ENCODE peak calls at places on chromosomes 7 and 10, in seven cellular contexts. Y is SK-N-SH, K is H1, R is GM12878, X is HepG2, L is GM12892, T is K562. I is an unnamed sample.

GRCh38 chr7:50531928-50532327 is 33.3 kb downstream of the DDC start:
- DNase-seq in K (no peak), Y (peak; percentile 74), L (no peak), T (no peak), R (no peak), X (no peak), I (no peak)

GRCh38 chr10:5449823-5450222 is 37.5 kb downstream of the NET1 start:
- DNase-seq in Y (no peak), K (no peak), L (no peak), T (peak; percentile 39), X (peak; percentile 68), R (no peak), I (no peak)

GRCh38 chr10:110901954-110902819 is 16.8 kb downstream of the BBIP1 start:
- DNase-seq in R (no peak), K (no peak), L (no peak), X (no peak), Y (no peak), T (peak; percentile 16), I (no peak)

GRCh38 chr10:23702977-23703414 is 264.1 kb downstream of the OTUD1 start:
- DNase-seq in R (no peak), Y (peak; percentile 65), L (peak; percentile 27), T (peak; percentile 17), X (peak; percentile 58), K (peak; percentile 68), I (peak; percentile 23)

GRCh38 chr10:133465191-133465949 is 11.6 kb downstream of the SCART1 start:
- DNase-seq in X (no peak), Y (no peak), T (no peak), R (no peak), L (no peak), K (no peak), I (no peak)

GRCh38 chr10:68330852-68331454 is 911 bp upstream of the HNRNPH3 start:
- DNase-seq in K (no peak), X (no peak), L (no peak), Y (no peak), T (no peak), R (no peak), I (no peak)

GRCh38 chr10:14879055-14879800 is 562 bp downstream of the SUV39H2 start:
- DNase-seq in K (no peak), L (peak; percentile 34), R (no peak), X (peak; percentile 9), T (no peak), Y (no peak), I (peak; percentile 27)

GRCh38 chr7:12315049-12315448 is 88.6 kb downstream of the VWDE start:
- DNase-seq in R (no peak), K (no peak), Y (no peak), X (no peak), T (no peak), L (no peak), I (no peak)

GRCh38 chr10:84397735-84398144 is 69.4 kb downstream of the CCSER2 start:
- DNase-seq in K (no peak), X (no peak), T (no peak), L (no peak), Y (no peak), R (no peak), I (no peak)

GRCh38 chr10:109866995-109867635 is 56.2 kb downstream of the XPNPEP1 start:
- DNase-seq in X (no peak), R (no peak), Y (no peak), T (no peak), L (no peak), K (no peak), I (no peak)

GRCh38 chr10:3220853-3221252 is 48.3 kb upstream of the PITRM1 start:
- DNase-seq in L (no peak), Y (no peak), K (no peak), X (no peak), T (no peak), R (no peak), I (no peak)

GRCh38 chr7:57210212-57210611 is 78.0 kb upstream of the ZNF479 start:
- DNase-seq in Y (no peak), K (no peak), L (no peak), X (no peak), R (no peak), T (no peak), I (no peak)

GRCh38 chr10:79400567-79401004 is 44.8 kb downstream of the ZCCHC24 start:
- DNase-seq in Y (peak; percentile 78), T (peak; percentile 86), X (peak; percentile 37), R (no peak), L (peak; percentile 74), K (peak; percentile 89), I (peak; percentile 84)

GRCh38 chr7:132402751-132403245 is 173.5 kb downstream of the PLXNA4 start:
- DNase-seq in X (no peak), R (no peak), K (no peak), L (no peak), T (no peak), Y (no peak), I (no peak)

GRCh38 chr10:6221971-6222751 is 19.4 kb downstream of the PFKFB3 start:
- DNase-seq in L (no peak), X (peak; percentile 59), Y (peak; percentile 67), K (no peak), R (no peak), T (no peak), I (no peak)

GRCh38 chr10:50554995-50555568 is 68.7 kb downstream of the SGMS1 start:
- DNase-seq in T (peak; percentile 71), Y (no peak), R (no peak), L (no peak), K (no peak), X (no peak), I (no peak)

GRCh38 chr10:63667596-63667995 is 146.4 kb downstream of the REEP3 start:
- DNase-seq in K (no peak), L (no peak), Y (no peak), T (no peak), R (no peak), X (no peak), I (no peak)

GRCh38 chr10:63665765-63666164 is 144.6 kb downstream of the REEP3 start:
- DNase-seq in K (no peak), L (no peak), R (no peak), Y (no peak), X (no peak), T (no peak), I (no peak)

GRCh38 chr10:63664341-63664885 is 143.2 kb downstream of the REEP3 start:
- DNase-seq in Y (no peak), X (no peak), R (no peak), L (no peak), K (no peak), T (no peak), I (no peak)

GRCh38 chr10:63668081-63668480 is 146.9 kb downstream of the REEP3 start:
- DNase-seq in T (no peak), Y (no peak), X (no peak), K (no peak), R (no peak), L (no peak), I (no peak)

DNA sequence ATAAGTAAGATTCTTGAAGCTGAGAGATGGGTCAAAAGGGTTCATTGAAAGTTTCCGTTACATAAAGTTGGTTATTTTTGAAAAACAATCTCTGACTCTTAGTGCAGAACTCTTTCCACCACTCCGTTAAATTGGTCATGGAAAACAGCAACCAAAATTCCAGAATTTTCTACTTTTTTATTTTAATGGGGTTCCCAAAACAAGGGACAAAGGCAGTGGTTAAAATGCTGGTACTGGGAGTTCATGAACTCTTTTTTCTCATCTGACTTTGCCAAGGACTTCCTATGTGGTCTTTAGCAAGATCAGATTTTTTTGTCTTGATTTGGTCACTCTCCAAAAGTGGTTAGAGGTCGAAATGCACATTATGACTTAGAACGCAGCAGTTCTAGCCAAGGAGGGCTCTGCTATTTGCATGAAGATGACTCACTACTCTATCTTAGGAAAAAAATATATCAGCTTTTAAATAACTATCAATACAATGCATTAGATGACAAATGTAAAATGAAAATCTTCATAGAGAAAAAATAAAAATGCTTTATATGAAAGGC is 145.7 kb downstream of the REEP3 start:
- DNase-seq in K (no peak), X (no peak), R (peak; percentile 15), Y (no peak), T (no peak), L (peak; percentile 27), I (peak; percentile 20)
- TF ChIP-seq TAF1 in K (no peak), X (no peak), R (no peak), Y (no peak), T (no peak), L (no peak), I (no peak)

GRCh38 chr7:82945480-82945879 is 217.2 kb downstream of the PCLO start:
- DNase-seq in K (no peak), R (no peak), Y (no peak), L (no peak), T (no peak), X (no peak), I (no peak)
- TF ChIP-seq TAF1 in K (no peak), R (no peak), Y (no peak), L (no peak), T (no peak), X (no peak), I (no peak)

GRCh38 chr7:80981405-80981804 is 62.6 kb upstream of the SEMA3C start:
- DNase-seq in T (no peak), L (no peak), X (no peak), Y (no peak), R (no peak), K (no peak), I (no peak)

GRCh38 chr7:80984619-80985018 is 65.8 kb upstream of the SEMA3C start:
- DNase-seq in K (no peak), Y (no peak), L (no peak), R (no peak), X (no peak), T (no peak), I (no peak)
- TF ChIP-seq TAF1 in K (no peak), Y (no peak), L (no peak), R (no peak), X (no peak), T (no peak), I (no peak)

GRCh38 chr7:28060371-28060950 is 120.1 kb downstream of the JAZF1 start:
- DNase-seq in R (no peak), K (no peak), Y (no peak), X (no peak), T (no peak), L (no peak), I (no peak)

GRCh38 chr7:28055161-28055544 is 125.4 kb downstream of the JAZF1 start:
- DNase-seq in X (no peak), L (no peak), T (no peak), Y (no peak), K (no peak), R (no peak), I (no peak)

GRCh38 chr7:28048694-28049093 is 131.9 kb downstream of the JAZF1 start:
- DNase-seq in Y (no peak), K (no peak), L (no peak), R (no peak), T (no peak), X (no peak), I (no peak)

GRCh38 chr7:28052933-28053332 is 127.7 kb downstream of the JAZF1 start:
- DNase-seq in L (no peak), Y (no peak), X (no peak), R (no peak), K (no peak), T (no peak), I (no peak)

DNA sequence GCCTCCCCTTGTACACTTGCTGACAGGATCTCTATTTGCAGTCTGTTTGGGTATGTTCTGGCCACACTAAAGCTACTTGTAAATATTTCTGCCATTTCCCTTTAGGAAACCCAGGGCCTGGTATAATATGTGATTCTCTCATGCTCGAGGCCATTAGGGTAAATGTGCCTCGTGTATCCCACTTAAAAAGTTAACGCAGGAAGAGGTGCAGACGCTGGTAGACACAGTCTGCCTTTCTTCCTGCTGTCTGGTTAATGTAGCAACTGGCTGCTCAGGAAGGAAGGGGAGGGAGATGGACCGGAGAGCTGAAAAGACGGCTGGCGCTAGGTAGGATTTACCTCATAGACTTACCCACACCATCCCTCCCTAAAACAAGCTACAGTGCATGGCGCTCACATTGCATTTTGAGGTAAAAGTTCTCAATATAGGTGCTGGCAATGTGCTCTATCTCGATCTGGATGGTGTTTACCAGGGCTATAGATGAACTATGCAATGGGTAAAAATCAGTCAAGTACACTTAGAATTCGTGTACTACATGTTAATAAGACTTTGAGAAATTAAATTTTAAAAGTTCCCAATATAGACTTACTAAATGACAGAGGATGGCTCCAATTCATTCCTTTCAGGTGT is 125.9 kb downstream of the JAZF1 start:
- DNase-seq in K (no peak), L (no peak), X (no peak), Y (peak; percentile 30), T (no peak), R (no peak), I (no peak)
- TF ChIP-seq TAF1 in K (no peak), L (no peak), X (no peak), Y (no peak), T (no peak), R (no peak), I (no peak)